ENCODE peak calls at places on chromosomes 7 and 10, in ten cellular contexts. C is mesothelial cell of epicardium; E is transverse colon; T is osteocyte; Z is HCT116; L is left cardiac atrium; Q is Ammon's horn; H is stimulated activated naive B cell treated with anti-CD40 and anti-IgM and Interleukin-4, amounts not matched to agents 10 μg/mL and 1 μg/mL and 100 μg/mL, for 72 hours; W is mesenchymal stem cell; J is GM13977. I is an unnamed sample.

GRCh38 chr10:61285749-61286148 is 167.4 kb downstream of the TMEM26 start:
- DNase-seq in C (no peak), E (no peak), T (no peak), Z (no peak), L (no peak), Q (no peak), H (no peak), W (no peak), J (no peak), I (no peak)

GRCh38 chr10:21191512-21191911 is 294.4 kb upstream of the NEBL start:
- DNase-seq in C (no peak), E (no peak), T (no peak), Z (peak), L (no peak), Q (no peak), H (no peak), W (no peak), J (no peak), I (no peak)

GRCh38 chr10:67609996-67610793 is 85.8 kb downstream of the CTNNA3 start:
- DNase-seq in C (no peak), E (no peak), T (no peak), Z (no peak), L (no peak), Q (no peak), H (no peak), W (no peak), J (no peak), I (no peak)

GRCh38 chr7:102288285-102288930 is 1.7 kb downstream of the SH2B2 start:
- DNase-seq in C (no peak), E (no peak), T (no peak), Z (no peak), L (no peak), Q (no peak), H (no peak), W (peak), J (no peak), I (no peak)

GRCh38 chr10:79192677-79193003 is 123.9 kb downstream of the ZMIZ1 start:
- DNase-seq in C (no peak), E (no peak), T (no peak), Z (no peak), L (peak), Q (no peak), H (no peak), W (peak), J (no peak), I (peak)

GRCh38 chr7:981793-982510 is 1.0 kb upstream of the CYP2W1 start:
- DNase-seq in C (no peak), E (no peak), T (no peak), Z (no peak), L (no peak), Q (no peak), H (no peak), W (no peak), J (no peak), I (no peak)

GRCh38 chr10:62640386-62640785 is 164.1 kb upstream of the ADO start:
- DNase-seq in C (no peak), E (no peak), T (no peak), Z (no peak), L (peak), Q (no peak), H (no peak), W (no peak), J (no peak), I (peak)

GRCh38 chr7:23234569-23235296 is 11.8 kb upstream of the GPNMB start:
- DNase-seq in C (no peak), E (peak), T (no peak), Z (no peak), L (no peak), Q (no peak), H (no peak), W (no peak), J (peak), I (no peak)

GRCh38 chr7:128757203-128757602 is 18.0 kb downstream of the CALU start:
- DNase-seq in C (no peak), E (no peak), T (no peak), Z (no peak), L (no peak), Q (no peak), H (no peak), W (peak), J (no peak), I (peak)

GRCh38 chr10:132037676-132037975 is 28.1 kb upstream of the JAKMIP3 start:
- DNase-seq in C (no peak), E (no peak), T (no peak), Z (no peak), L (no peak), Q (no peak), H (no peak), W (no peak), J (peak), I (no peak)

GRCh38 chr10:381346-381745 is 246.1 kb downstream of the ZMYND11 start:
- DNase-seq in C (no peak), E (no peak), T (no peak), Z (no peak), L (no peak), Q (no peak), H (no peak), W (no peak), J (no peak), I (no peak)

I was measured in fibroblast of villous mesenchyme.